ENCODE peak calls at places on chromosomes 4 and X, in five cellular contexts. L, V, H, Z and U are unnamed samples.

GRCh38 chr4:17103231-17103630 is 204.8 kb upstream of the LDB2 start:
- DNase-seq in V (peak; percentile 52), Z (no peak), H (no peak), L (peak; percentile 93), U (no peak)

GRCh38 chrX:45767021-45767491 is 566.4 kb upstream of the DIPK2B start:
- DNase-seq in L (peak; percentile 69), Z (no peak), V (no peak), H (no peak), U (no peak)

GRCh38 chr4:38313999-38314561 is 349.9 kb upstream of the KLF3 start:
- DNase-seq in L (peak; percentile 62), V (no peak), Z (no peak), H (no peak), U (no peak)

GRCh38 chrX:12159799-12160198 is 21.5 kb downstream of the FRMPD4 start:
- DNase-seq in V (no peak), H (no peak), L (no peak), Z (no peak), U (no peak)

GRCh38 chrX:130716822-130717405 is 186.1 kb downstream of the ENOX2 start:
- DNase-seq in L (peak; percentile 57), H (no peak), V (no peak), Z (no peak), U (no peak)

GRCh38 chr4:142844782-142845181 is 1.3 kb downstream of the INPP4B start:
- DNase-seq in V (no peak), L (peak; percentile 26), H (no peak), Z (no peak), U (no peak)

GRCh38 chrX:54964766-54965511 is 29.0 kb downstream of the PFKFB1 start:
- DNase-seq in Z (no peak), L (no peak), V (no peak), H (no peak), U (no peak)

GRCh38 chrX:71637848-71638247 is 19.5 kb upstream of the CXCR3 start:
- DNase-seq in L (peak; percentile 71), Z (no peak), V (peak; percentile 1), H (no peak), U (no peak)

GRCh38 chrX:148530464-148531077 is 30.2 kb downstream of the AFF2 start:
- DNase-seq in H (no peak), V (no peak), L (peak; percentile 9), Z (no peak), U (no peak)